ENCODE peak calls at places on chromosomes 5 and 9, in nine cellular contexts. B is cardiac fibroblast, L is colonic mucosa, K is fibroblast of lung, M is A673, N is HepG2, F is lung, I is AG09319, D is astrocyte of the cerebellum. T is an unnamed sample.

GRCh38 chr5:93572101-93572772 is 8.8 kb downstream of the NR2F1-AS1 start:
- DNase-seq in M (no peak), I (no peak), L (no peak), B (no peak), K (no peak), N (no peak), F (no peak), D (no peak), T (no peak)

GRCh38 chr5:54930736-54931135 is 54.7 kb downstream of the ESM1 start:
- DNase-seq in F (no peak), I (no peak), L (no peak), N (no peak), D (no peak), B (no peak), M (no peak), K (no peak), T (no peak)

GRCh38 chr5:63923914-63924313 is 38.3 kb downstream of the HTR1A start:
- DNase-seq in B (no peak), I (no peak), N (no peak), M (no peak), L (peak), D (no peak), K (no peak), F (peak), T (no peak)

GRCh38 chr5:100517301-100517974 is 17.7 kb upstream of the FAM174A start:
- DNase-seq in M (no peak), F (peak), D (no peak), I (no peak), N (no peak), L (peak), K (no peak), B (no peak), T (no peak)

GRCh38 chr5:122434547-122434946 is 122.5 kb downstream of the SNCAIP start:
- DNase-seq in N (no peak), B (no peak), F (no peak), D (no peak), L (no peak), K (no peak), M (no peak), I (no peak), T (no peak)

GRCh38 chr9:114178756-114179450 is 23.6 kb downstream of the COL27A1 start:
- DNase-seq in D (no peak), L (no peak), I (no peak), M (no peak), K (no peak), F (no peak), N (no peak), B (no peak), T (no peak)

GRCh38 chr9:77926314-77926959 is 105.2 kb downstream of the GNAQ start:
- DNase-seq in L (no peak), N (no peak), I (no peak), F (no peak), M (peak), D (peak), B (peak), K (peak), T (no peak)

GRCh38 chr9:20356392-20357206 is 265.7 kb downstream of the MLLT3 start:
- DNase-seq in N (peak), L (peak), B (peak), I (peak), K (peak), M (peak), D (peak), F (peak), T (peak)

GRCh38 chr9:88721528-88722279 is 186.7 kb downstream of the NXNL2 start:
- DNase-seq in L (no peak), F (no peak), K (no peak), N (no peak), M (no peak), B (no peak), I (no peak), D (no peak), T (no peak)

GRCh38 chr5:129460951-129461815 is 1.1 kb downstream of the ADAMTS19 start:
- DNase-seq in D (no peak), F (no peak), L (peak), I (no peak), M (peak), N (no peak), B (peak), K (peak), T (no peak)

GRCh38 chr5:150615141-150615699 is 25.2 kb upstream of the SYNPO start:
- DNase-seq in L (peak), N (no peak), B (peak), F (peak), I (no peak), D (no peak), M (peak), K (peak), T (no peak)

GRCh38 chr9:130445268-130445983 is 665 bp downstream of the ASS1 start:
- DNase-seq in D (no peak), L (peak), N (peak), M (no peak), B (peak), F (peak), K (no peak), I (peak), T (no peak)

GRCh38 chr5:123813937-123814624 is 302.1 kb downstream of the CSNK1G3 start:
- DNase-seq in B (no peak), N (no peak), D (no peak), M (peak), L (no peak), I (peak), F (no peak), K (peak), T (peak)

GRCh38 chr5:133930061-133930823 is 38.2 kb downstream of the C5orf15 start:
- DNase-seq in B (peak), L (no peak), F (no peak), M (no peak), N (no peak), D (peak), I (no peak), K (peak), T (peak)

GRCh38 chr9:110919609-110920008 is 118.7 kb downstream of the LPAR1 start:
- DNase-seq in I (peak), D (no peak), L (no peak), M (peak), B (peak), N (no peak), F (no peak), K (peak), T (no peak)

GRCh38 chr9:14466828-14467227 is 152.9 kb upstream of the NFIB start:
- DNase-seq in D (no peak), I (no peak), F (no peak), B (no peak), N (no peak), K (no peak), M (no peak), L (no peak), T (no peak)

GRCh38 chr9:135770203-135770535 is 68.2 kb downstream of the KCNT1 start:
- DNase-seq in B (no peak), F (no peak), I (no peak), K (no peak), D (no peak), L (no peak), N (no peak), M (no peak), T (no peak)

GRCh38 chr5:133489632-133490031 is 122.7 kb downstream of the FSTL4 start:
- DNase-seq in I (no peak), K (no peak), D (no peak), B (no peak), F (no peak), M (no peak), L (no peak), N (peak), T (no peak)

GRCh38 chr5:65100846-65101678 is 332.3 kb downstream of the CWC27 start:
- DNase-seq in D (peak), I (peak), K (peak), L (peak), F (peak), N (peak), B (peak), M (peak), T (no peak)

GRCh38 chr9:112032009-112032408 is 135.4 kb downstream of the UGCG start:
- DNase-seq in I (no peak), L (no peak), D (no peak), K (no peak), F (no peak), B (no peak), N (no peak), M (no peak), T (no peak)

GRCh38 chr9:108024604-108025003 is 535.0 kb upstream of the KLF4 start:
- DNase-seq in L (no peak), D (no peak), F (no peak), K (no peak), B (no peak), I (no peak), N (no peak), M (no peak), T (no peak)

GRCh38 chr9:108760841-108761240 is 94.9 kb downstream of the ACTL7B start:
- DNase-seq in I (no peak), N (no peak), D (no peak), K (no peak), B (no peak), M (no peak), L (no peak), F (peak), T (no peak)

GRCh38 chr5:113513384-113514262 is at the start of gene YTHDC2:
- DNase-seq in L (peak), B (peak), M (peak), K (peak), I (peak), F (peak), N (peak), D (peak), T (no peak)

GRCh38 chr9:38082456-38083287 is 13.6 kb upstream of the SHB start:
- DNase-seq in K (no peak), L (no peak), I (no peak), D (no peak), B (no peak), N (no peak), M (no peak), F (no peak), T (no peak)

GRCh38 chr9:35335164-35335563 is 154.7 kb upstream of the RUSC2 start:
- DNase-seq in D (no peak), B (peak), K (peak), N (no peak), F (no peak), I (no peak), L (no peak), M (no peak), T (no peak)

DNA sequence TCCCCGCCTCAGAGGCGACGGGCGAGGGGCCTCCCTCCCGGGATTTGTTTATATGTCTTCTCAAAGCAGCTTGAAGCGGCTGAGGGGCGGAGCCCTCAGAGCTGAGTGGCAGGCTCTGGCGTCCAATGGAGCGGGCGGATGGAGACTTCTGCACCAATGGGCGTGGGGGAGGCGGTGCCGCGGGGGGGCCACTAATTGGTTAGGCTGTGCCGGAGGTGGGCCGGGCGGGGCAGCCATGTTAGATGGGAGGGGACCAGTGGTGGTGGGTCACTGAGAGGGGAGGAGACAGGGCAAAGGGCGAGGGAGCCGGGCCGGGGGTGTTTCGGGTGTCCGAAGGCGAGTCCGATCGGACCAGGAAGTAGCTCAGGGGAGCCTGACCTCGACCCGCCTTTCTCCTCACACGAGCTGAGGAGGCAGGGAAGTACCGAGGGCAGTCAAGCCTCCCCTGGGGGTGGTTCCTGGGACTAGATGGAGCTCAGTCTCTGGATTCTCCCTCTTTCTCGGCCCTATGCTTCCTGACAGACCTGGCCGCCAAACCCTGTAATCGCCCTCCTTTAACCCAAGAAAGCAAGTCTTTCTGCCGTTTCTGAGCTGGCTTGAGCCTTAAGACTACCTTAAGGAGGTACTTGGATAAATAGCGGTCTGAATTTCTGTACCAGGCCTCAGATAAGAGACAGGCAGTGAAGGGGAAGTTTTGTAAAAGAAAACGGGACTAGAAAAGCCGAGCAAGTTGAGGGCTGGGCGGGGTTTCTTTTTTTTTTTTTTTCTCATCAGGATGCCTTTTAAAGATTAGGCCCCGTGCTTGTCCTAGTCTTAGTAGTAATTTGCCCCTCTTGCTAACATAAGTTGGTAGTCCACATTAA is 1.1 kb downstream of the CREBRF start:
- DNase-seq in L (peak), M (peak), B (peak), N (peak), I (peak), K (peak), F (peak), D (peak), T (peak)
- TF ChIP-seq CTCF in L (no peak), M (no peak), B (peak), N (no peak), I (peak), K (no peak), F (no peak), D (peak), T (peak)

DNA sequence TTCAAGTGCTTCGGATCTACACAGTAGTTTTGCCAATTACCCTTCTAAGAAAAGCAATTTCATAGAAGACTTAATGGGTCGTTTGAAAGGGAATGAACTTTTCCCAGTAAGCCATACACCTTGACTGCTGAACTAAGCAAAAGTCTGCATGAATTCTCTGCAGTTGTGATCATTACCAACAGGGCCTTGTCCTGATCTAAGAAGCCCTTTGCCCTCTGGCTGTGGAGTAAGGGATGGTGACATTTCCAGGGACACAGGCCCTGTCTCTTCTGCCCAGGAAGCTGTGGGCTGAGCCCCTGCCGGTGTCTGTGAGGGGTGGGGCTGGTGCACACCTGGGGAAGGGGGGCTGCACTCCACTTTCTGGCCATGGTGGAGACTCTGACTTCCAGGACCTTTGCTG is 30.5 kb downstream of the ZDHHC11 start:
- DNase-seq in F (no peak), I (no peak), D (no peak), N (no peak), M (no peak), K (no peak), L (no peak), B (no peak), T (no peak)
- TF ChIP-seq CTCF in F (no peak), I (no peak), D (no peak), N (no peak), M (no peak), K (no peak), L (no peak), B (no peak), T (no peak)

GRCh38 chr9:74379718-74380117 is 117.4 kb upstream of the RORB start:
- DNase-seq in F (no peak), D (peak), L (no peak), N (peak), M (peak), B (no peak), I (no peak), K (peak), T (no peak)
- TF ChIP-seq CTCF in F (no peak), D (peak), L (no peak), N (peak), M (peak), B (no peak), I (peak), K (no peak), T (no peak)

GRCh38 chr5:115389799-115390382 is 93.4 kb upstream of the CCDC112 start:
- DNase-seq in D (no peak), M (no peak), L (no peak), K (no peak), I (no peak), N (no peak), F (no peak), B (no peak), T (no peak)
- TF ChIP-seq CTCF in D (no peak), M (peak), L (no peak), K (no peak), I (no peak), N (peak), F (no peak), B (no peak), T (no peak)

GRCh38 chr5:80931423-80931822 is 28.7 kb upstream of the RASGRF2 start:
- DNase-seq in L (no peak), M (peak), D (no peak), B (no peak), N (no peak), I (no peak), K (no peak), F (no peak), T (no peak)
- TF ChIP-seq CTCF in L (no peak), M (no peak), D (no peak), B (no peak), N (no peak), I (no peak), K (no peak), F (no peak), T (no peak)